ENCODE peak calls at places on chromosomes 4 and X, in four cellular contexts. F is tibial nerve, O is WTC11, S is cardiac fibroblast. C is an unnamed sample.

GRCh38 chr4:41991916-41992767 is 1.8 kb downstream of the SLC30A9 start:
- DNase-seq in S (peak; percentile 15), O (no peak), F (no peak), C (no peak)

GRCh38 chrX:22314211-22314610 is 41.5 kb downstream of the CBLL2 start:
- DNase-seq in O (no peak), S (peak; percentile 5), F (no peak), C (no peak)

GRCh38 chr4:11624370-11624769 is 195.7 kb upstream of the HS3ST1 start:
- DNase-seq in O (no peak), F (no peak), S (no peak), C (no peak)

GRCh38 chr4:7426525-7427171 is 8.1 kb downstream of the PSAPL1 start:
- DNase-seq in S (no peak), O (peak; percentile 9), F (no peak), C (no peak)

GRCh38 chr4:89617256-89617655 is 219.7 kb downstream of the SNCA start:
- DNase-seq in S (no peak), F (no peak), O (no peak), C (peak; percentile 13)

GRCh38 chrX:152917969-152918579 is 20.2 kb downstream of the ZNF185 start:
- DNase-seq in S (no peak), O (no peak), F (no peak), C (peak; percentile 34)

GRCh38 chrX:105821471-105822081 is 763 bp upstream of the NRK start:
- DNase-seq in S (peak; percentile 17), F (no peak), O (peak; percentile 65), C (peak; percentile 23)

GRCh38 chr4:183321079-183321478 is 1.0 kb upstream of the CLDN22 start:
- DNase-seq in O (no peak), S (no peak), F (no peak), C (no peak)

GRCh38 chr4:10584042-10584441 is 100.5 kb downstream of the CLNK start:
- DNase-seq in S (peak; percentile 92), O (no peak), F (peak; percentile 14), C (peak; percentile 95)

GRCh38 chr4:181548873-181549541 is 694.2 kb upstream of the TENM3 start:
- DNase-seq in S (peak; percentile 94), F (no peak), O (no peak), C (peak; percentile 82)

GRCh38 chr4:46386570-46386969 is 3.4 kb downstream of the GABRA2 start:
- DNase-seq in F (no peak), S (no peak), O (peak; percentile 41), C (peak; percentile 58)

GRCh38 chr4:42892413-42892812 is at the start of gene GRXCR1:
- DNase-seq in O (no peak), S (no peak), F (no peak), C (no peak)

GRCh38 chr4:55633903-55634302 is 2.2 kb downstream of the NMU start:
- DNase-seq in O (no peak), F (no peak), S (no peak), C (no peak)

GRCh38 chr4:141922224-141922623 is 285.8 kb downstream of the IL15 start:
- DNase-seq in F (no peak), S (no peak), O (no peak), C (no peak)

GRCh38 chr4:67568820-67569219 is 10.3 kb downstream of the STAP1 start:
- DNase-seq in O (no peak), S (peak; percentile 49), F (no peak), C (peak; percentile 22)

GRCh38 chr4:73945674-73946449 is 36.0 kb downstream of the PF4 start:
- DNase-seq in S (no peak), F (no peak), O (no peak), C (no peak)

GRCh38 chr4:71270901-71271300 is 67.9 kb upstream of the SLC4A4 start:
- DNase-seq in S (peak; percentile 53), F (no peak), O (peak; percentile 57), C (peak; percentile 33)

GRCh38 chr4:10670346-10670745 is 14.2 kb downstream of the CLNK start:
- DNase-seq in F (no peak), S (no peak), O (no peak), C (no peak)

GRCh38 chrX:147376601-147377387 is 534.9 kb upstream of the FMR1 start:
- DNase-seq in O (no peak), F (no peak), S (no peak), C (no peak)

GRCh38 chr4:153530284-153530995 is 64.3 kb downstream of the TMEM131L start:
- DNase-seq in O (no peak), F (no peak), S (no peak), C (no peak)

GRCh38 chrX:54452920-54453319 is 12.7 kb downstream of the TSR2 start:
- DNase-seq in F (no peak), S (peak; percentile 6), O (peak; percentile 42), C (peak; percentile 43)

GRCh38 chr4:87543835-87544461 is 14.8 kb upstream of the SPARCL1 start:
- DNase-seq in O (peak; percentile 23), F (peak; percentile 68), S (peak; percentile 77), C (peak; percentile 85)

GRCh38 chr4:42636591-42636990 is 20.3 kb downstream of the ATP8A1 start:
- DNase-seq in S (no peak), O (no peak), F (no peak), C (no peak)

GRCh38 chrX:50081282-50081955 is 119.4 kb downstream of the AKAP4 start:
- DNase-seq in O (peak; percentile 33), S (peak; percentile 41), F (no peak), C (peak; percentile 49)

GRCh38 chr4:155604718-155605601 is 61.7 kb upstream of the GUCY1A1 start:
- DNase-seq in O (no peak), F (peak; percentile 63), S (peak; percentile 90), C (peak; percentile 90)

GRCh38 chrX:51894697-51895336 is 1.4 kb downstream of the MAGED1 start:
- DNase-seq in S (peak; percentile 34), F (peak; percentile 7), O (peak; percentile 22), C (peak; percentile 28)

GRCh38 chrX:49162620-49163019 is at the start of gene MAGIX:
- DNase-seq in F (no peak), O (no peak), S (no peak), C (no peak)

GRCh38 chr4:24175707-24176106 is 285.9 kb upstream of the PPARGC1A start:
- DNase-seq in F (no peak), S (no peak), O (no peak), C (no peak)

GRCh38 chr4:176125063-176125462 is 59.4 kb downstream of the WDR17 start:
- DNase-seq in F (no peak), S (peak; percentile 3), O (no peak), C (peak; percentile 4)

DNA sequence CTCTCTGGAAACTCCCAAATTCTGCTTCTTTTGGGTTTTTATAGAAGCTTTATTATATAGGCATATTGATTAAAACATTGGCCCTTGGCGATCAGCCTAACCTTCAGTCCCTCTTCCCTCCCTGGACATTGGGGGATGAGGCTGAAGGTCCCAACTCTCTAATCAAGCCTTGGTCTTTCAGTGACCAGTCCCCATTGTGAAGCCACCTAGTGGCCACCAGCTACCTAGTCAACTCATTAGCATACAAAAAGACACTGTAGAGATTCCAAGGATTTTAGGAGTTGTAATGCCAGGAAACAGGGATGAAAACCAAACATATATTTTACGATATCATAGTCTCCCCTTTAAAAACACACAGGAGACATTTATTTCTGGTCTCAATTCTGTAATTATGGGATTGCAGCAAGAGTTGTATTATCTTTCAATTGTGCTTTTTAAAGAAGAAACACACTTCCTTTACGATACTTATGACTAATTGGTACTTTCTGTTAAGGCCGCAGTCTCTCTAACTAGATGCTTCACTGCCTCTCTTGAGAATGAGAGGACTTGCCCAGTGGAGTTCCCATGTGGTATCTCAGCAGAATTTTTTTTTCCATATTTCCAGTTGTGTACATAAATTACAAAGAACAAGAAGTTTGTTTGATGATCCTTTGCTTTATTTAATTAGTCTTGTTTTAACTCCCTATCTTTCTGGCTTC is 58.2 kb downstream of the WDR17 start:
- DNase-seq in S (peak; percentile 36), O (peak; percentile 36), F (no peak), C (peak; percentile 33)
- TF ChIP-seq CTCF in S (peak; percentile 56), O (peak; percentile 73), F (peak; percentile 29), C (peak; percentile 72)

GRCh38 chr4:147617173-147617840 is at the start of gene TMEM184C:
- DNase-seq in F (peak; percentile 100), S (peak; percentile 95), O (peak; percentile 98), C (peak; percentile 97)
- TF ChIP-seq CTCF in F (peak; percentile 51), S (no peak), O (no peak), C (peak; percentile 35)

GRCh38 chr4:123659759-123660158 is 263.2 kb downstream of the SPRY1 start:
- DNase-seq in F (no peak), S (peak; percentile 42), O (no peak), C (peak; percentile 27)
- TF ChIP-seq CTCF in F (no peak), S (peak; percentile 17), O (no peak), C (peak; percentile 38)

DNA sequence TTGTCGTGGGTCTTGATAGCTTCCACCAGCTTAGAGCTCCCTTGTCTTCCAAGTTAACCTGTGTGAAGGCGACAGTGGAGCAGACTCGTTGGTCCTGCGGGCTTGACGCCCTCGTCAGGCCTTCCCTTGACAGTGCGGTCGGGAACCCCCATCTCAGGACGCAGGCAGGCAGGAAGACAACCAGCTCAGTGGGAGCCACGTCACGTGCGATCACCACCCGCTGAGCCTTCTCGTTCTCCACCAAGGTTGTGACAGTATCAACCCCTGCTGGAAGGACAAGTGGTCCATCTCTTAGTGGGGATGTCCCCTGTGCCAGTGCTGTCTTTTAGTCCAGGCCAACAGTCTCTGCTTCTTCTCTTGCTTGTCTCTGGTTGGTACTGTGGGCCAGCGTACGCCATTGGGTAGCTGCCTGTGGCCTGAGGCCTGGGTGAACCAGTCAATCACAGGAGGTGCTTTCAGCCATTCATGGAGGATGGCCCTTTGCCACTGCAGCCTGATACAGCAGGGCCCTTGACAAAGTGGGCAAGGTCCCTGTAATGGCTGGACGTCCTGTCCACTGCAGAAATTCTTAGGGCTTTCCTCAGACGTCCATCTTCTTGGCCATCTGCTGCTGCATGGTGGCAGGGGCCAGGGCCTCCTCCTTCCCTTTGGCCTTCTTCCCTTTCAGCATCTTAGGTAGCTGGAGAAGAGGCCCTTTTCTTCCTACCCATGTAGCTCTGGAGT is 31.4 kb downstream of the RGS12 start:
- DNase-seq in F (no peak), O (peak; percentile 78), S (no peak), C (no peak)
- TF ChIP-seq CTCF in F (no peak), O (no peak), S (no peak), C (no peak)

GRCh38 chrX:130264573-130264972 is 4.1 kb downstream of the ZNF280C start:
- DNase-seq in O (no peak), S (no peak), F (no peak), C (peak; percentile 38)

GRCh38 chrX:130263016-130263415 is 5.7 kb downstream of the ZNF280C start:
- DNase-seq in O (no peak), F (no peak), S (no peak), C (no peak)

GRCh38 chrX:130268500-130269170 is at the start of gene ZNF280C:
- DNase-seq in O (peak; percentile 76), F (peak; percentile 67), S (peak; percentile 94), C (peak; percentile 96)
- TF ChIP-seq CTCF in O (no peak), F (no peak), S (peak; percentile 28), C (peak; percentile 49)

DNA sequence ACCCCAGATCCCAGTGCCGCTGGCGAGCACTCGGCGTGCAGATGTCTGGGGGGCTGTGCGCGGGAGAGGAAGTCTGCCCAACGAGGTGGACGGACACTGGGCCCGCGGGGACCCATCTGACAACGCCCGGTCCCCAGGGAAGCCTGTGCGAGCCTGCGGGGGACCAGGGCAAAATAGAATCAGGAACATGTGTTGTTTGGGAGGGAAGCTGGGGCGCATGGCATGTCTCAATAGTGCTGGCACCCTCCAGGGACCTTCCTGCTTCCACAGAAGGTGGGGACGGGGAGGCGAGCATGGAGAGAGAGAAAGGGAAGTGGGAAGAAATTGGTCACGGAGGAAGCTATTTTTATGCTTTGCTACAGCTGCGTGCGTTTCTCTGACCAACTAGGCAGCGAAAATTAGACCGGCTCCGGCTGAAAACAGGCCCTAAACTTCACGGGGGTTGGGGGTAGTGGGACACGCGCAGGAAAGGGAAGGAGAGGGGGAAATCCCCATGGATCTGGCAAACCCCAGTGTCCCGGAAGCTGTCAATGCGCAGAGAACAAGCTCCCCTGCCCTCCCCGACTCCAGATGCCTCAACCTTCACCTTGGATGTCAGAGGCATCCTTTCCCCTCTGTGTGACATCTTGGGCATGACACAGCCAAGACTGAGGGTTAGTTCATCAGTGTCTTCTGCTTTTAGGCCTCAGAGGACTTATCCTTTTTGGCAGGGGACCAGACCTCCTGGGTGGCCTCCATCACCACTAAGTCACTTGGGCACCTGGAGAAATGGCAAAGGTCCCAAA is 169.8 kb upstream of the BCOR start:
- DNase-seq in S (peak; percentile 9), O (no peak), F (peak; percentile 24), C (no peak)
- TF ChIP-seq CTCF in S (no peak), O (no peak), F (no peak), C (no peak)